ENCODE peak calls at places on chromosomes 12 and 14, in six cellular contexts. H, V, A, F, L and D are unnamed samples.

GRCh38 chr12:68359669-68360068 is 27.5 kb upstream of the MDM1 start:
- DNase-seq in V (no peak), H (no peak), F (no peak), A (no peak), L (no peak), D (no peak)

GRCh38 chr12:6376965-6377666 is 1.8 kb upstream of the SCNN1A start:
- DNase-seq in V (no peak), F (no peak), H (no peak), A (no peak), L (no peak), D (no peak)

GRCh38 chr12:122097641-122098364 is 19.2 kb downstream of the MLXIP start:
- DNase-seq in L (no peak), F (peak), A (no peak), V (no peak), H (no peak), D (no peak)

GRCh38 chr14:23936084-23936829 is 17.3 kb upstream of the DHRS4 start:
- DNase-seq in F (no peak), A (no peak), H (no peak), L (no peak), V (no peak), D (no peak)

GRCh38 chr12:115870527-115870926 is 407.0 kb downstream of the MED13L start:
- DNase-seq in H (no peak), L (no peak), V (no peak), F (no peak), A (no peak), D (no peak)

GRCh38 chr14:55389330-55389729 is 22.3 kb downstream of the ATG14 start:
- DNase-seq in F (no peak), V (no peak), A (no peak), L (peak), H (no peak), D (peak)

GRCh38 chr14:71130491-71131179 is 223.4 kb downstream of the PCNX1 start:
- DNase-seq in L (peak), A (no peak), H (no peak), F (no peak), V (no peak), D (no peak)

GRCh38 chr12:2348477-2348852 is 295.7 kb downstream of the CACNA1C start:
- DNase-seq in F (no peak), V (no peak), L (no peak), H (no peak), A (no peak), D (no peak)

GRCh38 chr12:46219147-46219891 is 49.5 kb downstream of the SLC38A1 start:
- DNase-seq in A (no peak), V (no peak), L (no peak), F (no peak), H (no peak), D (no peak)

GRCh38 chr12:115574831-115575230 is 702.7 kb downstream of the MED13L start:
- DNase-seq in H (no peak), L (no peak), V (no peak), A (no peak), F (no peak), D (no peak)

GRCh38 chr14:105380656-105381210 is 17.6 kb upstream of the TEX22 start:
- DNase-seq in V (no peak), L (no peak), F (no peak), H (no peak), A (no peak), D (no peak)

GRCh38 chr12:84793558-84794367 is 118.8 kb downstream of the SLC6A15 start:
- DNase-seq in A (no peak), V (peak), L (peak), F (no peak), H (no peak), D (peak)

GRCh38 chr14:49114161-49114893 is 471.9 kb downstream of the RPS29 start:
- DNase-seq in V (no peak), F (no peak), A (no peak), H (no peak), L (no peak), D (no peak)

GRCh38 chr12:74988156-74988555 is 221.5 kb downstream of the KCNC2 start:
- DNase-seq in H (no peak), V (no peak), L (no peak), A (no peak), F (no peak), D (no peak)

GRCh38 chr14:103520657-103521437 is 1.8 kb downstream of the CKB start:
- DNase-seq in L (no peak), V (peak), F (peak), A (peak), H (peak), D (no peak)